ENCODE peak calls at places on chromosomes 4 and X, in eight cellular contexts. O is CD8-positive, alpha-beta T cell; C is astrocyte; A is mammary epithelial cell; I is hepatocyte; R is cardiac muscle cell; M is tibial nerve; L is CD4-positive, alpha-beta T cell. B is an unnamed sample. For H3K27me3, the result is how much of the 10 kb centered on the place peaks cover.

GRCh38 chr4:7347981-7348380 is 86.7 kb downstream of the PSAPL1 start:
- DNase-seq in A (no peak), R (no peak), M (no peak), O (no peak), C (peak), I (no peak), L (no peak), B (no peak)

GRCh38 chr4:116055857-116056827 is 942.7 kb upstream of the NDST4 start:
- DNase-seq in A (peak), C (peak), R (no peak), O (no peak), I (peak), M (no peak), L (no peak), B (no peak)

GRCh38 chr4:44771789-44772188 is 45.4 kb upstream of the GNPDA2 start:
- DNase-seq in R (no peak), O (no peak), C (no peak), L (no peak), A (no peak), I (no peak), M (no peak), B (no peak)

GRCh38 chr4:115113382-115114106 is at the start of gene NDST4:
- DNase-seq in O (no peak), R (peak), L (no peak), A (peak), I (peak), M (no peak), C (peak), B (no peak)

GRCh38 chrX:18883234-18883960 is 100.5 kb downstream of the PHKA2 start:
- DNase-seq in A (no peak), M (no peak), I (peak), R (no peak), L (no peak), C (no peak), O (no peak), B (no peak)

GRCh38 chrX:97026406-97026805 is 142.7 kb downstream of the RPA4 start:
- DNase-seq in A (no peak), R (peak), C (no peak), L (no peak), O (no peak), I (peak), M (no peak), B (no peak)

GRCh38 chrX:11558972-11559371 is 106.7 kb downstream of the ARHGAP6 start:
- DNase-seq in O (peak), I (peak), M (no peak), L (peak), R (no peak), A (peak), C (no peak), B (no peak)

GRCh38 chr4:79472693-79473552 is 64.9 kb upstream of the GK2 start:
- DNase-seq in I (no peak), O (no peak), C (no peak), R (no peak), M (no peak), A (no peak), L (no peak), B (no peak)

GRCh38 chrX:13994104-13994503 is 35.6 kb downstream of the GEMIN8 start:
- DNase-seq in M (no peak), A (no peak), R (no peak), L (no peak), O (no peak), C (no peak), I (no peak), B (no peak)

GRCh38 chrX:122572461-122572860 is 611.6 kb upstream of the GRIA3 start:
- DNase-seq in O (no peak), A (peak), R (no peak), L (no peak), M (no peak), I (no peak), C (peak), B (no peak)

GRCh38 chr4:71202703-71203102 is 136.1 kb upstream of the SLC4A4 start:
- DNase-seq in M (no peak), C (peak), O (no peak), A (no peak), R (no peak), I (no peak), L (no peak), B (no peak)

GRCh38 chr4:16893141-16893571 is 5.3 kb downstream of the LDB2 start:
- DNase-seq in C (peak), L (no peak), O (no peak), A (no peak), M (no peak), I (no peak), R (no peak), B (no peak)

GRCh38 chr4:107579099-107579498 is 140.9 kb downstream of the PAPSS1 start:
- DNase-seq in I (no peak), A (no peak), C (no peak), R (no peak), O (no peak), L (no peak), M (no peak), B (no peak)

GRCh38 chr4:186169333-186169941 is 21.9 kb upstream of the CYP4V2 start:
- DNase-seq in I (peak), A (no peak), C (no peak), O (no peak), R (no peak), M (no peak), L (no peak), B (no peak)

GRCh38 chr4:149708513-149709175 is 107.0 kb downstream of the IQCM start:
- DNase-seq in L (no peak), M (no peak), O (no peak), R (no peak), A (peak), C (peak), I (peak), B (no peak)

GRCh38 chr4:158313566-158313965 is 103.3 kb downstream of the TMEM144 start:
- DNase-seq in C (peak), A (no peak), R (no peak), I (no peak), L (no peak), M (no peak), O (no peak), B (no peak)

GRCh38 chrX:19698125-19698524 is 182.8 kb upstream of the MAP3K15 start:
- DNase-seq in L (no peak), A (peak), R (no peak), O (no peak), C (peak), M (peak), I (no peak), B (no peak)

GRCh38 chr4:38160487-38161207 is 200.4 kb downstream of the PTTG2 start:
- DNase-seq in O (no peak), R (no peak), M (no peak), C (peak), L (peak), A (peak), I (peak), B (peak)

GRCh38 chr4:10157478-10158354 is 41.1 kb upstream of the WDR1 start:
- DNase-seq in O (no peak), R (peak), M (peak), A (peak), L (peak), I (peak), C (peak), B (no peak)

GRCh38 chrX:56233100-56233499 is 944 bp downstream of the KLF8 start:
- DNase-seq in A (no peak), L (no peak), I (peak), C (no peak), R (peak), M (no peak), O (no peak), B (no peak)

GRCh38 chrX:40440841-40441240 is 139.9 kb upstream of the ATP6AP2 start:
- DNase-seq in M (no peak), R (no peak), L (no peak), I (no peak), A (no peak), C (no peak), O (no peak), B (no peak)

GRCh38 chrX:3550160-3550765 is 163.2 kb downstream of the PRKX start:
- DNase-seq in L (no peak), R (no peak), A (peak), I (peak), C (no peak), M (no peak), O (no peak), B (no peak)

GRCh38 chr4:39846135-39846534 is 131.6 kb downstream of the PDS5A start:
- DNase-seq in O (no peak), I (no peak), L (no peak), M (no peak), R (no peak), A (peak), C (peak), B (no peak)

GRCh38 chrX:107700317-107700774 is 72.0 kb downstream of the PRPS1 start:
- DNase-seq in M (no peak), R (no peak), A (peak), C (peak), I (peak), O (no peak), L (no peak), B (no peak)

GRCh38 chr4:5918331-5919030 is 25.6 kb upstream of the CRMP1 start:
- DNase-seq in R (no peak), M (no peak), A (no peak), O (no peak), I (no peak), L (no peak), C (no peak), B (no peak)

GRCh38 chrX:101409043-101409442 is 1.0 kb downstream of the HNRNPH2 start:
- DNase-seq in I (peak), A (no peak), O (no peak), R (no peak), M (no peak), C (no peak), L (no peak), B (no peak)

GRCh38 chr4:186554485-186554884 is 882 bp downstream of the MTNR1A start:
- DNase-seq in C (peak), I (peak), A (peak), M (no peak), L (no peak), O (no peak), R (peak), B (no peak)

GRCh38 chr4:94603170-94603747 is 151.5 kb downstream of the PDLIM5 start:
- DNase-seq in M (no peak), L (no peak), A (peak), R (no peak), I (peak), C (peak), O (no peak), B (no peak)

GRCh38 chr4:170386974-170387373 is 297.2 kb upstream of the AADAT start:
- DNase-seq in I (no peak), M (no peak), A (peak), O (no peak), L (no peak), C (peak), R (no peak), B (no peak)

GRCh38 chrX:2629316-2630168 is 61.6 kb upstream of the CD99 start:
- DNase-seq in O (no peak), C (no peak), A (no peak), R (no peak), M (no peak), L (no peak), I (no peak), B (no peak)

DNA sequence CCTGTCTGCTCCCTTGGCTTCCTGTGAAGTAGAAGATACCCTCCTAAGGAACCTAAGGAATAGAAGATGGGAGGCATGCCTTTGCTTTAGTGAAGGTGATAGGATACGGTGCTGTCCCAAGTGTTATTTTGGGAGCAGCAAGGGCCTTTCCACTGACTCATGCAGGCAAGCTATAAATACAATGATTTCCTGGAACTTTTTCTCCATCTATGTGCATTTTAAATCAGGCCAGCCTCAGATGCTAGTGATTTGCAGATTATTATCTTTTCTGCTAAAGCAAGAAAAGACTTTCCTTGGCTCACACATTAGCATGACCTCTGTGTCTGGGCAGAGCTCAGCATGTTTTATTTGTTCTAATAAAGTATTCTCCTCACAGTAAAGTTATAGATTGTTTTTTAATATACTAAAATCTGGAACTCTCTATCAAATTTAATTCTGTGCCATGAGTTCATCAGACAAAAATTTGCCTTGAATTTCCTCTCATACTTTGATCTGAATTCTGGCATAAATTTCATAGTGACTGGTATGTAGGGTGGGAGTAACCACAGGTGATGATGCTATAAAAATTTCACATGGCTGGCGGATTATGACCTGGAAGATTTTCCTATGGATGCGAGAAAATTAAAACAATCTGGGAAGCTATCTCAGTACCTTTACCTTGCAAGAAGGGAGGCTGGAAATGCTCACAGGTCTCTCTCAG is 131.7 kb downstream of the REPS2 start:
- DNase-seq in R (no peak), L (no peak), M (no peak), A (peak), I (no peak), O (no peak), C (peak), B (no peak)
- H3K27me3 ChIP-seq in R (under half), L (under half), M (under half), A (under half), I (under half), O (under half), C (under half), B (under half)

GRCh38 chr4:102501635-102502382 is 650 bp downstream of the NFKB1 start:
- DNase-seq in O (peak), R (peak), I (peak), M (peak), L (peak), A (peak), C (peak), B (peak)
- TF ChIP-seq CTCF in O (no peak), R (no peak), I (no peak), M (peak), L (no peak), A (no peak), C (no peak), B (no peak)

DNA sequence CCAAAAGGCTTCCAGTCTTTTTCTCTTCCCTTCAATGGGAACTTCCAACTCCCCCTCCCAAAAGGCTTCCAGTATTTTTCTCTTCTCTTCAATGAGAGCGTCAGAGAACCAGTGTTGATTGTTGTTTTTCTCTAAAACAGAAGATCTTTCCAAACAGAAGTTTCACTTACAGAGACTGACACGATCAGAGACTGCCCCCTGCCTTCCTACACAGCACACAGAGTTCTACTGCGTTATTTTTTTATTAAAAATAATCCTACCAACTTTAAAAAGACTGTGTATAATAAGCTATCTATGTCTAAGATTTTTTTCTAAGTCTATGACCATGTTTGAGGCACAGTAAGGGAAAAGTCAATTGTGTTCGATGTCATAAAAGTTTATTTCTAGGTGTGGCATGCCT is 3.5 kb upstream of the HTR2C start:
- DNase-seq in I (peak), R (peak), C (no peak), A (no peak), O (no peak), M (no peak), L (no peak), B (no peak)
- H3K27me3 ChIP-seq in I (half or more), R (half or more), C (under half), A (under half), O (under half), M (half or more), L (under half), B (under half)

DNA sequence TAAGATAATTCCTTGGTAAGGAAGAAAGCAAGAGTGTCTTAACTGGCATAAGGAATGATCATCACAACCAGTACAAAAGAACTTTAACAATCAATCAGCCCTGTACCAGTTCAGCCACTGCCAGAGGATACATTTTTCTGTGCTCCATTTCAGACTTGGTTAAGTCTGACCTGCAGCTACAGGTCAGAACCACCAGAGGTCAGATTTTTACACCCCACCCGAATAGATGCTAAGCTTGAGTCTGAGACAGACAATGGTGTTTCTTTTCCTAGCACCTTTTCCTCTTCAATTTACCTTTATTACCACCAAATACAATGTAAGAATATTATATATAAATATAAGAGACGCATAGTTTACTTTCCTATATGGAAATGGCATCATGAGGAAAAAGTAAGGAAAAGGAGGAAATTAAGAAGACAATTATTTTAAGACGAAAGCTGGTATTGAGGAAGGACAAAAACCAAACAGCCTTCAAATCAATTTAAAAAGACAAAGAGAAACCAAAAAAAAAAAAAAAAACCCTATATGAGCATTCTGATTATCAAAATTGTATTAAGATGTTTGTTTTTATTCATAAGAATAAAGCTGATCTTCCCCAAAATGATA is 215.3 kb upstream of the TTC29 start:
- DNase-seq in L (no peak), I (peak), A (peak), O (no peak), C (peak), M (no peak), R (peak), B (no peak)
- TF ChIP-seq CTCF in L (peak), I (peak), A (peak), O (peak), C (peak), M (peak), R (peak), B (peak)

B was measured in GM06990.